ENCODE peak calls at places on chromosomes 1 and 21, in five cellular contexts. H is left ventricle myocardium inferior, B is MM.1S, D is upper lobe of right lung, I is neuronal stem cell. L is an unnamed sample. For H3K9me3 and H3K4me1, the result is how much of the 10 kb centered on the place peaks cover.

GRCh38 chr1:67159233-67159632 is 7.0 kb upstream of the IL23R start:
- DNase-seq in I (no peak), B (no peak), H (no peak), D (no peak), L (no peak)

GRCh38 chr1:89254658-89255287 is 17.9 kb downstream of the GBP5 start:
- DNase-seq in D (no peak), I (no peak), B (no peak), H (no peak), L (no peak)

GRCh38 chr1:64137569-64137936 is 65.9 kb upstream of the UBE2U start:
- DNase-seq in I (no peak), B (no peak), D (no peak), H (no peak), L (no peak)

GRCh38 chr1:233295775-233296322 is 324 bp upstream of the PCNX2 start:
- DNase-seq in I (no peak), B (no peak), D (no peak), H (peak), L (no peak)

GRCh38 chr1:163315773-163316374 is 5.9 kb upstream of the NUF2 start:
- DNase-seq in H (no peak), D (no peak), B (peak), I (peak), L (no peak)

GRCh38 chr1:53567458-53568250 is 108.5 kb downstream of the DMRTB1 start:
- DNase-seq in I (no peak), B (no peak), H (no peak), D (peak), L (no peak)

GRCh38 chr1:62294211-62294610 is 25.0 kb downstream of the KANK4 start:
- DNase-seq in H (no peak), B (no peak), D (no peak), I (no peak), L (no peak)

GRCh38 chr1:230101556-230101955 is 34.5 kb downstream of the GALNT2 start:
- DNase-seq in I (no peak), B (no peak), H (no peak), D (no peak), L (no peak)

GRCh38 chr1:53182111-53182593 is 14.5 kb upstream of the CPT2 start:
- DNase-seq in H (peak), I (peak), D (peak), B (peak), L (peak)

GRCh38 chr1:173527151-173527826 is 50.2 kb downstream of the PRDX6 start:
- DNase-seq in H (no peak), D (no peak), I (no peak), B (peak), L (no peak)

GRCh38 chr1:10966233-10966632 is 46.2 kb upstream of the TARDBP start:
- DNase-seq in D (no peak), H (no peak), B (no peak), I (no peak), L (no peak)

GRCh38 chr21:29943885-29944284 is 4.1 kb upstream of the GRIK1 start:
- DNase-seq in H (no peak), I (no peak), D (no peak), B (no peak), L (no peak)

GRCh38 chr1:14506471-14506870 is 92.0 kb upstream of the KAZN start:
- DNase-seq in D (no peak), B (no peak), H (no peak), I (no peak), L (no peak)

GRCh38 chr1:63635681-63636080 is 42.5 kb downstream of the PGM1 start:
- DNase-seq in I (no peak), D (no peak), B (no peak), H (no peak), L (no peak)

GRCh38 chr1:159261726-159262494 is 40.2 kb upstream of the FCER1A start:
- DNase-seq in I (no peak), D (no peak), B (no peak), H (no peak), L (no peak)

GRCh38 chr1:11543796-11544195 is 64.8 kb downstream of the DISP3 start:
- DNase-seq in B (no peak), H (no peak), D (no peak), I (no peak), L (no peak)

GRCh38 chr1:1858382-1859086 is 32.4 kb downstream of the GNB1 start:
- DNase-seq in H (peak), B (no peak), I (peak), D (no peak), L (peak)

GRCh38 chr1:31793086-31793485 is 22.7 kb downstream of the SPOCD1 start:
- DNase-seq in B (no peak), I (no peak), D (peak), H (no peak), L (peak)

GRCh38 chr1:77514871-77515776 is 167.3 kb downstream of the ZZZ3 start:
- DNase-seq in D (no peak), H (peak), B (no peak), I (no peak), L (no peak)

GRCh38 chr1:162997499-162998285 is 71.5 kb upstream of the RGS4 start:
- DNase-seq in I (no peak), D (no peak), H (no peak), B (no peak), L (no peak)

GRCh38 chr21:38140192-38140905 is 116.4 kb upstream of the KCNJ15 start:
- DNase-seq in D (peak), I (no peak), B (no peak), H (peak), L (peak)

GRCh38 chr21:29145354-29145782 is 14.9 kb downstream of the MAP3K7CL start:
- DNase-seq in B (no peak), I (no peak), H (no peak), D (no peak), L (no peak)

GRCh38 chr21:37677006-37677405 is 239.3 kb downstream of the KCNJ6 start:
- DNase-seq in H (no peak), I (no peak), B (no peak), D (no peak), L (no peak)

GRCh38 chr21:21262048-21262447 is 263.8 kb downstream of the NCAM2 start:
- DNase-seq in B (no peak), D (no peak), I (no peak), H (no peak), L (no peak)

GRCh38 chr1:30232288-30232899 is 491.0 kb downstream of the MATN1 start:
- DNase-seq in I (no peak), D (no peak), B (peak), H (no peak), L (no peak)

GRCh38 chr1:12629521-12629956 is 11.5 kb upstream of the DHRS3 start:
- DNase-seq in I (no peak), H (no peak), D (peak), B (no peak), L (no peak)

GRCh38 chr1:218459450-218459849 is 114.3 kb downstream of the TGFB2 start:
- DNase-seq in B (no peak), H (peak), I (no peak), D (no peak), L (peak)

GRCh38 chr1:56643661-56644060 is 1.5 kb upstream of the PRKAA2 start:
- DNase-seq in D (no peak), B (no peak), I (no peak), H (no peak), L (no peak)

GRCh38 chr21:15140321-15141019 is 75.7 kb upstream of the NRIP1 start:
- DNase-seq in I (no peak), H (no peak), B (no peak), D (no peak), L (peak)

GRCh38 chr1:210527091-210527490 is 198.4 kb downstream of the HHAT start:
- DNase-seq in H (no peak), D (no peak), B (no peak), I (no peak), L (no peak)

GRCh38 chr1:45032833-45033232 is 20.8 kb downstream of the UROD start:
- DNase-seq in H (no peak), B (no peak), I (no peak), D (no peak), L (no peak)

GRCh38 chr1:197763307-197763706 is 12.0 kb downstream of the DENND1B start:
- DNase-seq in H (no peak), I (no peak), B (no peak), D (no peak), L (no peak)

GRCh38 chr1:29217633-29218032 is 13.1 kb downstream of the MECR start:
- DNase-seq in B (no peak), H (no peak), I (no peak), D (no peak), L (no peak)

GRCh38 chr1:19113362-19114092 is 96.5 kb downstream of the UBR4 start:
- DNase-seq in I (no peak), B (peak), D (no peak), H (no peak), L (no peak)

GRCh38 chr1:72397786-72398185 is 115.4 kb upstream of the NEGR1 start:
- DNase-seq in D (no peak), H (no peak), I (no peak), B (no peak), L (no peak)

GRCh38 chr1:25675729-25676476 is 59.3 kb downstream of the MAN1C1 start:
- DNase-seq in H (no peak), B (peak), D (peak), I (no peak), L (no peak)

GRCh38 chr1:42682739-42683529 is 716 bp downstream of the YBX1 start:
- DNase-seq in I (peak), D (peak), B (peak), H (peak), L (peak)

GRCh38 chr1:102872526-102872925 is 235.8 kb downstream of the COL11A1 start:
- DNase-seq in H (no peak), D (no peak), I (peak), B (no peak), L (no peak)

GRCh38 chr1:171221665-171222591 is 26.4 kb upstream of the FMO1 start:
- DNase-seq in B (no peak), H (no peak), D (no peak), I (no peak), L (no peak)

GRCh38 chr21:44052830-44053226 is 40.7 kb downstream of the TRAPPC10 start:
- DNase-seq in I (no peak), H (no peak), D (no peak), B (no peak), L (no peak)
- H3K4me3 ChIP-seq in I (peak), H (no peak), D (no peak), B (no peak), L (no peak)

GRCh38 chr1:2871246-2871815 is 69.8 kb upstream of the TTC34 start:
- DNase-seq in H (no peak), B (no peak), D (no peak), I (no peak), L (no peak)
- H3K9me3 ChIP-seq in H (under half), B (under half), D (under half), I (under half), L (under half)

GRCh38 chr1:204932573-204932909 is 61.9 kb downstream of the NFASC start:
- DNase-seq in D (no peak), I (no peak), B (no peak), H (no peak), L (no peak)
- H3K4me1 ChIP-seq in D (under half), I (under half), B (under half), H (under half), L (under half)

GRCh38 chr1:110083453-110084225 is 13.2 kb upstream of the ALX3 start:
- DNase-seq in I (no peak), D (no peak), H (no peak), B (no peak), L (no peak)
- H3K4me3 ChIP-seq in I (no peak), D (peak), H (peak), B (peak), L (peak)

GRCh38 chr1:101388904-101389546 is 152.2 kb downstream of the S1PR1 start:
- DNase-seq in D (no peak), B (no peak), H (no peak), I (no peak), L (no peak)
- H3K9me3 ChIP-seq in D (under half), B (under half), H (under half), I (under half), L (under half)

GRCh38 chr1:202282017-202282335 is 59.8 kb downstream of the UBE2T start:
- DNase-seq in B (no peak), D (no peak), H (no peak), I (no peak), L (peak)

GRCh38 chr1:202281316-202282016 is 60.3 kb downstream of the UBE2T start:
- DNase-seq in I (no peak), B (no peak), D (no peak), H (no peak), L (no peak)

GRCh38 chr1:202282596-202283283 is 59.0 kb downstream of the UBE2T start:
- DNase-seq in H (no peak), B (no peak), D (no peak), I (no peak), L (no peak)

GRCh38 chr1:202283991-202284390 is 57.7 kb downstream of the UBE2T start:
- DNase-seq in D (no peak), B (no peak), H (no peak), I (no peak), L (no peak)

DNA sequence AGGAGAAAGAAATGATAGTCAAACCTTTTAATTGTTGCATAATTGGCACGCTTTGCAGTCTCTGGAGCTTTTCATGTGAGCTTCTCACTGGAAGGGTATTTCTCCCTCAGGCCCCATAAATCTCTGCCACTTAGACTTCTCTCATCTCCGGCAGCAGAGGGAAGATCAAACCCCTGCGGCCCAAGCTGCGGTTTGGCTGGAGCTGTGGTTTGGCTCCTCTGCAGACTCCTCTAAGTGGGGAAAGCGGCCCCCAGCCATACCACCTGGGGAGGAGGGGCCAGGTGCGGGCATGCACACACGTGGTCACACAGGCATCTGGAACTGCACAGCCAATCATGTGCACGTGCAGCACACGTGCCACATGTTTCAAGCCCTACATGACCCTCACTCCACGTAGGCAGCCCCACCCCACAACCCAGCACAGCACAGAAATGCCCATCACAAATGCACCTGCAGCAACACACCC is 58.3 kb downstream of the UBE2T start:
- DNase-seq in H (no peak), B (peak), I (no peak), D (no peak), L (no peak)
- H3K4me1 ChIP-seq in H (under half), B (under half), I (under half), D (under half), L (under half)

DNA sequence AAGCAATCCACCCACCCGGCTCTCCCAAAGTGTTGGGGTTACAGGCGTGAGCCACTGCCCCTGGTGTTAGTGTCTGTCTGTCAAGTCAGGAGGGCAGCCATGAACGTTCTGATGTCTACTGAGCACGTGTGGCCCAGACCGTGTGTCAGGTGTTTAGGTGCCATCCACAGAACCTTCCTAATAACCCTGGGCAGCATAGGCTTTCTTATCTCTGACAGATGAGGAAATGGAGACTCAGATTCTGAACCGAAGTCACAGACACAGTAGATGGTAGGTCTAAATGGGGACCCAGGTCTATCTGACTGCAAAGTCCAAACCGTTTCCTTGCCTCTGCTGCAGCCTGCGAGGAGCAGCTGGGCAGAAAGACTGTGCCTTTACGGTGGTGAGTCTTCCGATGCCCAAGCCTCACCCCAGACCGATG is 622 bp upstream of the IL6R start:
- DNase-seq in D (peak), I (no peak), B (peak), H (no peak), L (no peak)
- H3K4me3 ChIP-seq in D (peak), I (no peak), B (peak), H (peak), L (peak)

DNA sequence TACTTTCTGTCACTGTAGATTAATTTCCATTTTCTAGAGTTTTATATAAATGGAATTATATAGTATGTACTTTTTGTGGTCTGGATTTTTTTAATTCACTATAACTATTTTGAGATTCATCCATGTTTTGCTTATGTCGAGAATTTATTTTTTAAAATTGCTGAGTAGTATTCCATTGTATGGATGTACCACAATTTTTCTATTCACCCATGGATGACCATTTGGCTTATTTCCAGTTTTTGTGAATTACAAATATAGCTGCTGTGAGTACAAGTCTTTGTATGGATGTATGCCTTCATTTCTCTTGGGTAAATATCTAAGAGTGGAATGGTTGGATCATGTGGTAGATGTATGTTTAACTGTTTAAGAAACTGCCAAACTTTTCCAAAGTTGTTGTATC is 3.7 kb upstream of the THEM4 start:
- DNase-seq in H (no peak), B (no peak), D (no peak), I (no peak), L (no peak)
- H3K9me3 ChIP-seq in H (under half), B (under half), D (under half), I (under half), L (under half)

GRCh38 chr1:156486421-156487344 is 13.9 kb downstream of the MEF2D start:
- DNase-seq in I (no peak), B (no peak), D (no peak), H (no peak), L (no peak)
- H3K4me1 ChIP-seq in I (under half), B (half or more), D (half or more), H (half or more), L (half or more)

GRCh38 chr1:35486858-35487408 is 70.3 kb downstream of the KIAA0319L start:
- DNase-seq in D (no peak), B (no peak), I (no peak), H (no peak), L (no peak)

GRCh38 chr1:35490250-35490649 is 67.0 kb downstream of the KIAA0319L start:
- DNase-seq in I (no peak), D (no peak), H (no peak), B (no peak), L (no peak)

GRCh38 chr1:35488346-35488745 is 68.9 kb downstream of the KIAA0319L start:
- DNase-seq in I (no peak), D (no peak), H (no peak), B (no peak), L (no peak)
- H3K4me3 ChIP-seq in I (no peak), D (no peak), H (peak), B (no peak), L (no peak)

L was measured in lower lobe of right lung.